ENCODE peak calls at places on chromosome 2, in five cellular contexts. Y is A673, U is pancreas, O is astrocyte of the cerebellum, D is AG10803. L is an unnamed sample.

GRCh38 chr2:193883820-193884219 is 1689.1 kb upstream of the TMEFF2 start:
- DNase-seq in Y (no peak), U (no peak), O (no peak), D (no peak), L (no peak)

GRCh38 chr2:39007875-39008504 is 112.9 kb downstream of the SOS1 start:
- DNase-seq in Y (no peak), U (no peak), O (no peak), D (no peak), L (no peak)

GRCh38 chr2:15363142-15363541 is 198.0 kb downstream of the NBAS start:
- DNase-seq in Y (no peak), U (no peak), O (no peak), D (peak; percentile 67), L (peak; percentile 41)

GRCh38 chr2:61357681-61358080 is 113.2 kb downstream of the USP34 start:
- DNase-seq in Y (no peak), U (no peak), O (no peak), D (peak; percentile 19), L (peak; percentile 24)

GRCh38 chr2:3483986-3484960 is 35.1 kb downstream of the ADI1 start:
- DNase-seq in Y (no peak), U (no peak), O (no peak), D (no peak), L (no peak)

GRCh38 chr2:72973566-72974435 is 56.5 kb downstream of the EMX1 start:
- DNase-seq in Y (peak; percentile 81), U (peak; percentile 66), O (peak; percentile 36), D (peak; percentile 47), L (peak; percentile 68)

GRCh38 chr2:170500770-170501169 is 214.4 kb upstream of the SP5 start:
- DNase-seq in Y (no peak), U (no peak), O (no peak), D (peak; percentile 34), L (no peak)

GRCh38 chr2:164568317-164568716 is 53.0 kb downstream of the GRB14 start:
- DNase-seq in Y (no peak), U (no peak), O (no peak), D (no peak), L (no peak)

GRCh38 chr2:104690255-104690999 is 163.5 kb upstream of the POU3F3 start:
- DNase-seq in Y (no peak), U (no peak), O (peak; percentile 54), D (peak; percentile 9), L (peak; percentile 1)

GRCh38 chr2:42572297-42573081 is 4.1 kb downstream of the MTA3 start:
- DNase-seq in Y (no peak), U (no peak), O (no peak), D (no peak), L (no peak)

GRCh38 chr2:72695676-72696075 is 130.2 kb downstream of the EXOC6B start:
- DNase-seq in Y (no peak), U (no peak), O (no peak), D (no peak), L (no peak)

GRCh38 chr2:8152392-8153257 is 529.2 kb upstream of the ID2 start:
- DNase-seq in Y (no peak), U (no peak), O (no peak), D (no peak), L (no peak)

GRCh38 chr2:68774569-68775271 is 40.1 kb downstream of the ARHGAP25 start:
- DNase-seq in Y (no peak), U (no peak), O (no peak), D (no peak), L (peak; percentile 91)

GRCh38 chr2:222311978-222312738 is 13.4 kb upstream of the PAX3 start:
- DNase-seq in Y (no peak), U (no peak), O (no peak), D (no peak), L (no peak)

GRCh38 chr2:241774419-241775222 is 2.0 kb upstream of the GAL3ST2 start:
- DNase-seq in Y (peak; percentile 94), U (peak; percentile 10), O (peak; percentile 6), D (peak; percentile 72), L (peak; percentile 41)

GRCh38 chr2:127737892-127738291 is 36.6 kb downstream of the SFT2D3 start:
- DNase-seq in Y (no peak), U (no peak), O (no peak), D (no peak), L (no peak)

GRCh38 chr2:148932536-148932935 is 57.5 kb downstream of the KIF5C start:
- DNase-seq in Y (no peak), U (no peak), O (no peak), D (no peak), L (no peak)

GRCh38 chr2:23757686-23758433 is 169.1 kb downstream of the ATAD2B start:
- DNase-seq in Y (peak; percentile 75), U (no peak), O (peak; percentile 52), D (peak; percentile 69), L (peak; percentile 94)

GRCh38 chr2:144449028-144449406 is 70.9 kb downstream of the ZEB2 start:
- DNase-seq in Y (no peak), U (no peak), O (no peak), D (peak; percentile 33), L (no peak)

GRCh38 chr2:149832256-149832655 is 244.7 kb upstream of the MMADHC start:
- DNase-seq in Y (no peak), U (no peak), O (peak; percentile 24), D (peak; percentile 8), L (no peak)

GRCh38 chr2:137865954-137866540 is 98.2 kb upstream of the HNMT start:
- DNase-seq in Y (peak; percentile 66), U (peak; percentile 27), O (peak; percentile 23), D (peak; percentile 32), L (peak; percentile 65)

DNA sequence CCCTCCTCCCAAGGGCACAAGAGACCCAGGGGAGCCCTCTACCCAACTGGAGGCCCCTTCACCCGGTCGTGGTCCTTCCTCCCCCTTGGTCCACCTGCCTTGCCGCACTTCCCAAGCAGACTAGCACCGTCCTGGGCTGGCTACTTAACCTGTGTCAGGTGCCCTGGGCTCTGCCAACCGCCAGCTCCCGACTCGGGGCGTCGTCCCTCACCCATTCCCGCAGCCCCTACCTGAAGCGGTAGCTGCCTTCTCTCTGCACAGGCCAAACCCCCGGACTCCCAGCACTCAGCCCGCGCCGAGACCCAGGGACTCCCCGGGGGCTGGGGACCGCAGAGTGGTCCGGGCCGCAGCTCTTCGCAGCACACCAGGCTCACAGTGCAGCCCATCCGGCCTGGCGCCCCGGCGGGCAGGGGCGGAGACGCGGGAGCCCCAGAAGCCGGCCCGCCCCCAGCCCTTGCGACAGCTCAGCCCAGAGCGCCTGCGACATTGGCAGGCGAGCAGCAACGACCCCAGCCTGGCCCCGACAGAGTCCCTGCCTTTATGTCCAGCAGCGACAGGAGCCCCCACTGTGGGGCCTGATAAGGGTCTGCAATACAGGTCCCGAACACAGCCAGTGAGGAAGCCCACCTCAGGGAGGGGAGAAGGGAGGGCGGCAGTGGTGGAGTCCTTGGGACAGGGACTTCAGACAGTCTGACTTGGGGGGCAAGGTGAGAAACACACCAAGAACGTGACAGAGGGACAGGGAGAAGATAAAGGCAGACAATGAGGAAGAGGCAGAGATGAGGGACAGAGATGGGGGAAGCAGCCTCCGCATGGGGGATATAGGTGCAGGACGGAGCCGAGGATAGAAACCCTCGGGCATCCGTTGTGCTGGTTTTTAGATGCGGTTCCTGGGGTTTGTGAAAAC is 31.0 kb upstream of the TNS1 start:
- DNase-seq in Y (peak; percentile 45), U (peak; percentile 12), O (no peak), D (no peak), L (no peak)
- TF ChIP-seq CTCF in Y (no peak), U (no peak), O (no peak), D (no peak), L (no peak)

DNA sequence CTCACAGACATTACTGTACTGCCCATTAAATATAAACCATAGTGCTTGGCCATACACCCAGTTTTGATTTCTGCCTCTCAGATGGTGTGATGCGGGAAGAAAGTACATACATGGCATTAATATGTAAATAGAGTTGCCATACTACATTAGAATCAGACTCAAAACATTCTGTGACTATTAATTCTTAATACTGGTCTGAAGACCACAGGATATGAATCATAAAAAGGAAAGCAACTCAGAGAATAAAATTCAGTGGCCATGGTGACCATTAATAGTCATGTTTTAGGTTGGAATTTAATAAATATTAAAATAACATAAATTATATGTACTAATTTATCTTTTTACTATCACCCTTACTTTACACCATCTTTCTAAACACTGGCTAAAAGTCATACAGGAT is 33.0 kb upstream of the WDR75 start:
- DNase-seq in Y (no peak), U (no peak), O (no peak), D (no peak), L (peak; percentile 18)
- H3K4me3 ChIP-seq in Y (no peak overlapping the region), U (no peak overlapping the region), O (no peak overlapping the region), D (no peak overlapping the region), L (no peak overlapping the region)

DNA sequence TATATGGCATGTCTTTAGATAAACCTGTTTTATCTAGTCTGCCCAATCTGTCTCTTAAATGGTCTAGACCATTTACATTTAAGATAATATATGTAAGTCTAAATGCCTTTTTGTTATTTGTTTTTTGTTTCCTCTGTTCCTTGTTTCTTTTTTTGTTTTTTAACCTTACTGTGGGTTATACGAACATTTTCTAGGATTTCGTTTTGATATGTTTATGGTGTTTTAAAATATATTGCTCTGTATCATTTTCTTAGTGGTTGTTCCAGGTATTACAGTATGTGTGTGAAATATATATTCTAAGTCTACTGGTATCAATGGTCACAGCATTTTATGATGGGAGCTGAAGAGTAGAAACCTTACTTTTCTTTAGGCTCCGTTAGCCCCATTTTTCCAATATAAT is 13.4 kb downstream of the BCL2L11 start:
- DNase-seq in Y (no peak), U (no peak), O (no peak), D (no peak), L (no peak)
- TF ChIP-seq CTCF in Y (peak; percentile 31), U (peak; percentile 25), O (no peak), D (no peak), L (peak; percentile 19)

DNA sequence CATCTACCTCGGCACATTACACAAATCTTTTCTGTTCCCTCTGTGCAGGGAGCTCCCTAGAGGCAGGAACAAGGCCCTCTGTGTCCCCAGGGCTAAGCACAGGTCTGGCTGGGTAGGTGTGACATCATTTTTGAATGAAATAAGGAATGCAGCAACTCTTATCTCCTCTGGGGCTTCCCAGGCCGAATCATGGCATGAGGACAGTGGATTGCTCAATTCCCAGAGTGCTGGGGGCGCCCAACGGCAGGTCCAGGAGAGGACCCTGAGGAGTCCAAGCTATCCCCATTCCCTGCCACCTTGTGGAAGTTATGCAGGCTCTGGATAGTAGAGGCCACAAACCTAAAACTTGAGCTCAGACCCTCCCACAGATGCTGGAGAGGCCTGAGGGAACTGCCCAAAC is 158.0 kb upstream of the RAB6C start:
- DNase-seq in Y (no peak), U (no peak), O (no peak), D (no peak), L (no peak)
- H3K4me3 ChIP-seq in Y (no peak overlapping the region), U (no peak overlapping the region), O (no peak overlapping the region), D (no peak overlapping the region), L (no peak overlapping the region)

GRCh38 chr2:157509755-157510154 is 65.9 kb upstream of the CYTIP start:
- DNase-seq in Y (no peak), U (no peak), O (no peak), D (no peak), L (no peak)
- TF ChIP-seq CTCF in Y (no peak), U (no peak), O (peak; percentile 5), D (no peak), L (no peak)

DNA sequence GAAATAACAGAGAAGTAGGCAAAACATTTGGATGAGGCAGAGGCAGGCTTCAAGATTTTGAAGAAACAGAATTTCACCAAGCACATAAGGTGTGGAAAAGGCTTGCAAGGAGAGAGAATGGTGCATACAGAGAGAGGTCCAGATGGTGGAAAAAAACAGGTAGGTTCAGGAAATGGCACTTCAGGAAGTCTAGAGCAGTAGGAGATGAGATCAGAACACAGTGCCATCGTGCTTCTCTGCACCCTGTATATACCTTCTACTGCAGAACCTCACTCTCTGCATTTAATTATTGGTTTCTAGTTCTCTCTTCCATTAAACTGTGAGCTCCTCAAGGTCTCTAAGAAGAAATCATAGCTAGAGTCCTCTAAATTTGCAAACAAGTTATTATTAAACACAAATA is 2.4 kb downstream of the PAIP2B start:
- DNase-seq in Y (no peak), U (no peak), O (no peak), D (no peak), L (no peak)
- H3K4me3 ChIP-seq in Y (no peak overlapping the region), U (no peak overlapping the region), O (no peak overlapping the region), D (no peak overlapping the region), L (no peak overlapping the region)

L was measured in fibroblast of pulmonary artery.